ENCODE peak calls at places on chromosomes 5 and 9, in five cellular contexts. D is cardiac fibroblast, G is NCI-H524, V is DMS53, Y is T-helper 9 cell. W is an unnamed sample.

GRCh38 chr9:129777769-129778130 is 24.9 kb upstream of the PTGES start:
- DNase-seq in D (no peak), G (no peak), V (no peak), Y (no peak), W (no peak)

GRCh38 chr9:17291766-17292165 is 156.9 kb downstream of the CNTLN start:
- DNase-seq in D (peak; percentile 38), G (no peak), V (no peak), Y (no peak), W (no peak)

GRCh38 chr5:80541392-80541791 is 28.7 kb downstream of the ANKRD34B start:
- DNase-seq in D (no peak), G (no peak), V (no peak), Y (no peak), W (no peak)

GRCh38 chr5:99543841-99544240 is 615.0 kb upstream of the CHD1 start:
- DNase-seq in D (peak; percentile 1), G (no peak), V (no peak), Y (no peak), W (no peak)

GRCh38 chr9:87342743-87343142 is 154.9 kb upstream of the DAPK1 start:
- DNase-seq in D (no peak), G (no peak), V (no peak), Y (no peak), W (no peak)

GRCh38 chr9:36214571-36214970 is 23.9 kb downstream of the CLTA start:
- DNase-seq in D (peak; percentile 54), G (no peak), V (no peak), Y (no peak), W (no peak)

GRCh38 chr5:129930221-129930620 is 26.0 kb downstream of the CHSY3 start:
- DNase-seq in D (no peak), G (no peak), V (no peak), Y (no peak), W (no peak)

GRCh38 chr9:14351206-14351605 is 37.3 kb upstream of the NFIB start:
- DNase-seq in D (no peak), G (no peak), V (no peak), Y (no peak), W (no peak)

GRCh38 chr5:86875539-86875938 is 257.8 kb downstream of the COX7C start:
- DNase-seq in D (no peak), G (no peak), V (no peak), Y (no peak), W (no peak)

GRCh38 chr9:70639853-70640814 is 225.7 kb upstream of the KLF9 start:
- DNase-seq in D (peak; percentile 82), G (no peak), V (peak; percentile 66), Y (no peak), W (no peak)

GRCh38 chr5:39519566-39520231 is 94.9 kb upstream of the DAB2 start:
- DNase-seq in D (peak; percentile 81), G (no peak), V (no peak), Y (no peak), W (no peak)

GRCh38 chr5:171845857-171846785 is 60.5 kb downstream of the SMIM23 start:
- DNase-seq in D (peak; percentile 57), G (peak; percentile 42), V (peak; percentile 85), Y (no peak), W (no peak)

GRCh38 chr9:4837768-4838546 is 45.2 kb downstream of the RCL1 start:
- DNase-seq in D (peak; percentile 93), G (no peak), V (no peak), Y (no peak), W (no peak)

GRCh38 chr5:142301487-142302035 is 23.3 kb downstream of the SPRY4 start:
- DNase-seq in D (no peak), G (no peak), V (no peak), Y (no peak), W (no peak)

GRCh38 chr5:66169534-66169933 is 25.4 kb downstream of the SREK1 start:
- DNase-seq in D (no peak), G (no peak), V (peak; percentile 26), Y (no peak), W (no peak)

GRCh38 chr9:10366171-10366779 is 246.5 kb downstream of the PTPRD start:
- DNase-seq in D (peak; percentile 49), G (peak; percentile 38), V (peak; percentile 42), Y (no peak), W (peak; percentile 40)

GRCh38 chr9:975740-976257 is 656 bp upstream of the DMRT3 start:
- DNase-seq in D (no peak), G (no peak), V (no peak), Y (no peak), W (no peak)

GRCh38 chr5:179435731-179436315 is 90.6 kb upstream of the ADAMTS2 start:
- DNase-seq in D (no peak), G (no peak), V (no peak), Y (no peak), W (no peak)

GRCh38 chr5:42252306-42252705 is 170.9 kb upstream of the GHR start:
- DNase-seq in D (no peak), G (no peak), V (no peak), Y (no peak), W (no peak)

GRCh38 chr9:109248133-109248581 is 72.7 kb downstream of the EPB41L4B start:
- DNase-seq in D (peak; percentile 21), G (peak; percentile 13), V (no peak), Y (no peak), W (no peak)

GRCh38 chr5:164204338-164204946 is 699.0 kb downstream of the MAT2B start:
- DNase-seq in D (peak; percentile 95), G (no peak), V (no peak), Y (no peak), W (no peak)

GRCh38 chr9:107946364-107947137 is 457.0 kb upstream of the KLF4 start:
- DNase-seq in D (no peak), G (no peak), V (no peak), Y (no peak), W (peak; percentile 22)

GRCh38 chr5:91038180-91038808 is 344.8 kb downstream of the ARRDC3 start:
- DNase-seq in D (no peak), G (no peak), V (no peak), Y (no peak), W (no peak)

GRCh38 chr5:136768457-136768856 is 403.1 kb upstream of the TRPC7 start:
- DNase-seq in D (no peak), G (no peak), V (no peak), Y (no peak), W (no peak)

GRCh38 chr5:2908086-2908485 is 156.6 kb upstream of the IRX2 start:
- DNase-seq in D (no peak), G (no peak), V (no peak), Y (no peak), W (no peak)

GRCh38 chr5:128135286-128135685 is 51.7 kb downstream of the SLC12A2 start:
- DNase-seq in D (no peak), G (no peak), V (no peak), Y (no peak), W (no peak)

GRCh38 chr5:98563885-98564653 is 209.4 kb upstream of the RGMB start:
- DNase-seq in D (no peak), G (no peak), V (no peak), Y (no peak), W (no peak)

GRCh38 chr5:179307931-179308471 is 37.3 kb downstream of the ADAMTS2 start:
- DNase-seq in D (no peak), G (no peak), V (no peak), Y (no peak), W (no peak)

GRCh38 chr5:6158974-6159863 is 219.1 kb downstream of the MED10 start:
- DNase-seq in D (peak; percentile 93), G (no peak), V (peak; percentile 11), Y (no peak), W (no peak)